ENCODE peak calls at places on chromosomes 16 and 17, in four cellular contexts. V, G, H and X are unnamed samples.

GRCh38 chr16:16045879-16046278 is 96.5 kb downstream of the ABCC1 start:
- DNase-seq in G (no peak), V (no peak), H (no peak), X (peak)

GRCh38 chr17:45310380-45311324 is 6.2 kb downstream of the MAP3K14 start:
- DNase-seq in V (no peak), H (no peak), G (no peak), X (no peak)

GRCh38 chr17:9170822-9171221 is 149.5 kb downstream of the NTN1 start:
- DNase-seq in G (no peak), H (no peak), V (no peak), X (peak)

GRCh38 chr17:11363575-11363974 is 122.6 kb downstream of the SHISA6 start:
- DNase-seq in V (no peak), G (no peak), H (no peak), X (no peak)

GRCh38 chr16:27312580-27313421 is 973 bp upstream of the IL4R start:
- DNase-seq in G (no peak), V (no peak), H (no peak), X (no peak)

GRCh38 chr17:56629450-56630187 is 36.1 kb downstream of the NOG start:
- DNase-seq in G (peak), V (no peak), H (peak), X (peak)

GRCh38 chr16:67311607-67312449 is 14.7 kb downstream of the KCTD19 start:
- DNase-seq in H (no peak), G (peak), V (no peak), X (no peak)

GRCh38 chr16:67246081-67246944 is 968 bp downstream of the FHOD1 start:
- DNase-seq in V (peak), G (peak), H (peak), X (peak)

GRCh38 chr16:69311533-69312388 is 611 bp downstream of the VPS4A start:
- DNase-seq in V (no peak), G (peak), H (peak), X (peak)

GRCh38 chr16:62939687-62940086 is 903.4 kb upstream of the CDH8 start:
- DNase-seq in V (no peak), H (no peak), G (no peak), X (no peak)